ENCODE peak calls at places on chromosomes 6 and 20, in five cellular contexts. One of them, this sample, is unnamed.

GRCh38 chr20:9040874-9041524 is 27.9 kb upstream of the PLCB4 start:
- DNase-seq in upper lobe of left lung: no peak
- DNase-seq in small intestine: no peak
- DNase-seq in iPS DF 6.9: no peak
- DNase-seq in mesendoderm: no peak
- DNase-seq in this sample: no peak

GRCh38 chr6:119791746-119792145 is 442.2 kb upstream of the MAN1A1 start:
- DNase-seq in upper lobe of left lung: no peak
- DNase-seq in small intestine: no peak
- DNase-seq in iPS DF 6.9: no peak
- DNase-seq in mesendoderm: peak; percentile 40
- DNase-seq in this sample: no peak

GRCh38 chr20:2331901-2332565 is 36.2 kb downstream of the TGM3 start:
- DNase-seq in upper lobe of left lung: no peak
- DNase-seq in small intestine: no peak
- DNase-seq in iPS DF 6.9: no peak
- DNase-seq in mesendoderm: no peak
- DNase-seq in this sample: no peak

GRCh38 chr20:45945678-45946148 is 11.2 kb downstream of the PCIF1 start:
- DNase-seq in upper lobe of left lung: no peak
- DNase-seq in small intestine: no peak
- DNase-seq in iPS DF 6.9: no peak
- DNase-seq in mesendoderm: peak; percentile 56
- DNase-seq in this sample: peak; percentile 32

GRCh38 chr6:15498640-15499039 is 164.2 kb downstream of the DTNBP1 start:
- DNase-seq in upper lobe of left lung: no peak
- DNase-seq in small intestine: peak; percentile 67
- DNase-seq in iPS DF 6.9: no peak
- DNase-seq in mesendoderm: no peak
- DNase-seq in this sample: no peak

GRCh38 chr6:166026586-166027126 is 141.0 kb downstream of the TBXT start:
- DNase-seq in upper lobe of left lung: no peak
- DNase-seq in small intestine: no peak
- DNase-seq in iPS DF 6.9: no peak
- DNase-seq in mesendoderm: no peak
- DNase-seq in this sample: no peak

GRCh38 chr6:35341557-35341956 is 801 bp upstream of the PPARD start:
- DNase-seq in upper lobe of left lung: no peak
- DNase-seq in small intestine: no peak
- DNase-seq in iPS DF 6.9: no peak
- DNase-seq in mesendoderm: peak; percentile 59
- DNase-seq in this sample: peak; percentile 38

GRCh38 chr6:152295920-152296319 is 341.2 kb downstream of the SYNE1 start:
- DNase-seq in upper lobe of left lung: no peak
- DNase-seq in small intestine: no peak
- DNase-seq in iPS DF 6.9: no peak
- DNase-seq in mesendoderm: no peak
- DNase-seq in this sample: no peak

GRCh38 chr6:26087284-26088115 is at the start of gene HFE:
- DNase-seq in upper lobe of left lung: peak; percentile 88
- DNase-seq in small intestine: peak; percentile 64
- DNase-seq in iPS DF 6.9: no peak
- DNase-seq in mesendoderm: peak; percentile 58
- DNase-seq in this sample: peak; percentile 56

GRCh38 chr20:44015733-44016103 is 101.1 kb downstream of the TOX2 start:
- DNase-seq in upper lobe of left lung: no peak
- DNase-seq in small intestine: no peak
- DNase-seq in iPS DF 6.9: no peak
- DNase-seq in mesendoderm: no peak
- DNase-seq in this sample: no peak

GRCh38 chr6:107843400-107843799 is 19.3 kb upstream of the SCML4 start:
- DNase-seq in upper lobe of left lung: no peak
- DNase-seq in small intestine: no peak
- DNase-seq in iPS DF 6.9: no peak
- DNase-seq in mesendoderm: no peak
- DNase-seq in this sample: no peak

GRCh38 chr6:114830515-114830914 is 487.7 kb upstream of the HS3ST5 start:
- DNase-seq in upper lobe of left lung: no peak
- DNase-seq in small intestine: no peak
- DNase-seq in iPS DF 6.9: no peak
- DNase-seq in mesendoderm: no peak
- DNase-seq in this sample: no peak

GRCh38 chr6:139982652-139983051 is 608.2 kb upstream of the CITED2 start:
- DNase-seq in upper lobe of left lung: no peak
- DNase-seq in small intestine: no peak
- DNase-seq in iPS DF 6.9: no peak
- DNase-seq in mesendoderm: peak; percentile 97
- DNase-seq in this sample: no peak

GRCh38 chr6:75546401-75546800 is 52.8 kb upstream of the FILIP1 start:
- DNase-seq in upper lobe of left lung: no peak
- DNase-seq in small intestine: no peak
- DNase-seq in iPS DF 6.9: no peak
- DNase-seq in mesendoderm: no peak
- DNase-seq in this sample: no peak

GRCh38 chr6:54913211-54913610 is 66.6 kb downstream of the FAM83B start:
- DNase-seq in upper lobe of left lung: no peak
- DNase-seq in small intestine: no peak
- DNase-seq in iPS DF 6.9: no peak
- DNase-seq in mesendoderm: no peak
- DNase-seq in this sample: no peak

GRCh38 chr6:31086788-31087440 is 25.5 kb downstream of the C6orf15 start:
- DNase-seq in upper lobe of left lung: no peak
- DNase-seq in small intestine: no peak
- DNase-seq in iPS DF 6.9: no peak
- DNase-seq in mesendoderm: peak; percentile 38
- DNase-seq in this sample: peak; percentile 56

GRCh38 chr6:1611322-1611571 is 1.5 kb downstream of the FOXC1 start:
- DNase-seq in upper lobe of left lung: no peak
- DNase-seq in small intestine: no peak
- DNase-seq in iPS DF 6.9: no peak
- DNase-seq in mesendoderm: no peak
- DNase-seq in this sample: peak; percentile 31

GRCh38 chr6:1608976-1609661 is 596 bp upstream of the FOXC1 start:
- DNase-seq in upper lobe of left lung: peak; percentile 83
- DNase-seq in small intestine: no peak
- DNase-seq in iPS DF 6.9: no peak
- DNase-seq in mesendoderm: peak; percentile 63
- DNase-seq in this sample: no peak

GRCh38 chr6:1611572-1612385 is 2.1 kb downstream of the FOXC1 start:
- DNase-seq in upper lobe of left lung: peak; percentile 87
- DNase-seq in small intestine: no peak
- DNase-seq in iPS DF 6.9: no peak
- DNase-seq in mesendoderm: peak; percentile 22
- DNase-seq in this sample: peak; percentile 25

GRCh38 chr6:1609662-1610496 is at the start of gene FOXC1:
- DNase-seq in upper lobe of left lung: peak; percentile 97
- DNase-seq in small intestine: peak; percentile 59
- DNase-seq in iPS DF 6.9: no peak
- DNase-seq in mesendoderm: peak; percentile 80
- DNase-seq in this sample: peak; percentile 96

DNA sequence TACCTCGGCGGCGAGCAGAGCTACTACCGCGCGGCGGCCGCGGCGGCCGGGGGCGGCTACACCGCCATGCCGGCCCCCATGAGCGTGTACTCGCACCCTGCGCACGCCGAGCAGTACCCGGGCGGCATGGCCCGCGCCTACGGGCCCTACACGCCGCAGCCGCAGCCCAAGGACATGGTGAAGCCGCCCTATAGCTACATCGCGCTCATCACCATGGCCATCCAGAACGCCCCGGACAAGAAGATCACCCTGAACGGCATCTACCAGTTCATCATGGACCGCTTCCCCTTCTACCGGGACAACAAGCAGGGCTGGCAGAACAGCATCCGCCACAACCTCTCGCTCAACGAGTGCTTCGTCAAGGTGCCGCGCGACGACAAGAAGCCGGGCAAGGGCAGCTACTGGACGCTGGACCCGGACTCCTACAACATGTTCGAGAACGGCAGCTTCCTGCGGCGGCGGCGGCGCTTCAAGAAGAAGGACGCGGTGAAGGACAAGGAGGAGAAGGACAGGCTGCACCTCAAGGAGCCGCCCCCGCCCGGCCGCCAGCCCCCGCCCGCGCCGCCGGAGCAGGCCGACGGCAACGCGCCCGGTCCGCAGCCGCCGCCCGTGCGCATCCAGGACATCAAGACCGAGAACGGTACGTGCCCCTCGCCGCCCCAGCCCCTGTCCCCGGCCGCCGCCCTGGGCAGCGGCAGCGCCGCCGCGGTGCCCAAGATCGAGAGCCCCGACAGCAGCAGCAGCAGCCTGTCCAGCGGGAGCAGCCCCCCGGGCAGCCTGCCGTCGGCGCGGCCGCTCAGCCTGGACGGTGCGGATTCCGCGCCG is 994 bp downstream of the FOXC1 start:
- DNase-seq in upper lobe of left lung: peak; percentile 88
- DNase-seq in small intestine: no peak
- DNase-seq in iPS DF 6.9: no peak
- DNase-seq in mesendoderm: no peak
- DNase-seq in this sample: no peak
- H3K27me3 ChIP-seq in upper lobe of left lung: peaks cover 87% of the 10 kb centered on the region
- H3K27me3 ChIP-seq in small intestine: peaks cover 27% of the 10 kb centered on the region
- H3K27me3 ChIP-seq in iPS DF 6.9: peaks cover 74% of the 10 kb centered on the region
- H3K27me3 ChIP-seq in mesendoderm: peaks cover 37% of the 10 kb centered on the region
- H3K27me3 ChIP-seq in this sample: no peaks in the 10 kb centered on the region

DNA sequence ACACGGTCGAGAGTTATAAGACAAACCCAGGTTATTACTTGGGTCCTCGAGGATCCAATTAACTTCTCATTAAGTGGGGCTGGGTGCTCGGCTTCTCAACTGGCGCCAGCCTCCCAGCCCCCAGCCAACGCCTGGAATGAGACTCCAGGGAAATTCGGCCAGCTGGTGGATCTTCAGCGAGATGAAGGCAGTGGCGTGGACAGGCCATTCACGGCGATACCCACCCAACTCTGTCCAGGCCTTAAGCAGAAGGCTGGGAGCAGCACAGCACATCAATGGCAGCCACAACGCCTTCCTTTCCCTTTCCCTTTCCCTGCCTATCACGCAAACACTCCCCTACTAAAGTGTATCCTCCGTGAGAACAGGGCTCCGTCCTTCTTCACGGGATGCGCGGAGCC is 852 bp downstream of the METTL24 start:
- DNase-seq in upper lobe of left lung: no peak
- DNase-seq in small intestine: no peak
- DNase-seq in iPS DF 6.9: no peak
- DNase-seq in mesendoderm: no peak
- DNase-seq in this sample: no peak
- H3K4me1 ChIP-seq in upper lobe of left lung: peaks cover 6% of the 10 kb centered on the region
- H3K4me1 ChIP-seq in small intestine: peaks cover 2% of the 10 kb centered on the region
- H3K4me1 ChIP-seq in iPS DF 6.9: peaks cover 5% of the 10 kb centered on the region
- H3K4me1 ChIP-seq in mesendoderm: peaks cover 15% of the 10 kb centered on the region
- H3K4me1 ChIP-seq in this sample: no peaks in the 10 kb centered on the region

GRCh38 chr20:3672864-3673550 is 8.8 kb downstream of the ADAM33 start:
- DNase-seq in upper lobe of left lung: no peak
- DNase-seq in small intestine: no peak
- DNase-seq in iPS DF 6.9: no peak
- DNase-seq in mesendoderm: no peak
- DNase-seq in this sample: no peak
- H3K27me3 ChIP-seq in upper lobe of left lung: peaks cover 27% of the 10 kb centered on the region
- H3K27me3 ChIP-seq in small intestine: peaks cover 9% of the 10 kb centered on the region
- H3K27me3 ChIP-seq in iPS DF 6.9: peaks cover 11% of the 10 kb centered on the region
- H3K27me3 ChIP-seq in mesendoderm: peaks cover 2% of the 10 kb centered on the region
- H3K27me3 ChIP-seq in this sample: peaks cover 33% of the 10 kb centered on the region

GRCh38 chr6:149060985-149061760 is 256.3 kb upstream of the TAB2 start:
- DNase-seq in upper lobe of left lung: no peak
- DNase-seq in small intestine: peak; percentile 58
- DNase-seq in iPS DF 6.9: no peak
- DNase-seq in mesendoderm: no peak
- DNase-seq in this sample: peak; percentile 29

GRCh38 chr6:149063443-149063842 is 254.1 kb upstream of the TAB2 start:
- DNase-seq in upper lobe of left lung: no peak
- DNase-seq in small intestine: no peak
- DNase-seq in iPS DF 6.9: no peak
- DNase-seq in mesendoderm: no peak
- DNase-seq in this sample: no peak

GRCh38 chr6:149061933-149062332 is 255.6 kb upstream of the TAB2 start:
- DNase-seq in upper lobe of left lung: no peak
- DNase-seq in small intestine: peak; percentile 29
- DNase-seq in iPS DF 6.9: no peak
- DNase-seq in mesendoderm: no peak
- DNase-seq in this sample: no peak

GRCh38 chr6:149064026-149065017 is 253.2 kb upstream of the TAB2 start:
- DNase-seq in upper lobe of left lung: no peak
- DNase-seq in small intestine: no peak
- DNase-seq in iPS DF 6.9: no peak
- DNase-seq in mesendoderm: no peak
- DNase-seq in this sample: no peak

DNA sequence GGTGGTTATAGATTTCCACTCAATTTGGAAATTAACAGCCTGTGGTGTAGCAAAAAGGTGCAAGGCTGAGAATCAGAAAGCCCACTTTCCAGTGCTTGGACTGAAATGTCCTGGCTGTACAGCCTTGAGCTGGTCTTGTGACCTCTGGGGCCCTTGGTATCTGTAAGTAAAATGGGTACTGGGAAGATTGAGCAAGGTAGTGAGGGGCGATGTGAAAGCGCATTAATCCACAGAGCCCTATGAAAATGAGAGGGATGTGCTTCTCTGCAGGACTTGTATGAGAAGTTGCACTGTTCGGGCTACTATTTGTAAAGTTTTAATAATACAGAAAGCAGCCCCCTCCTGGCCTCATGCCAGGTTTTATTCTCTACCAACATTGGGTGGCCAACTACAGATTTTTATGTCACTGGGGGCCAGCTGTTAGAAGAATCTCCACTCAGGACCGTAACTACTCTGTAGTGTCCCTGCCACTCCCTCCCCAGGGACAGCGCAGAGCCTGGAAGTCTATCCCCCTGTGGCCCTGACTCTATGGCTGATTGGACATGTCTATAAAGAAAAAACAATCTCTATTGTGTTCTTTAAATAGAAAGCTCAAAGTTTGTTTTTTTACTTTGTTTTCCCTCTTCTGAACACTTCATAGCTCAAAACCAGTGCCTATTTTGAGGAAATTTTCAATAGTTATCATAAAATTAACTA is 254.7 kb upstream of the TAB2 start:
- DNase-seq in upper lobe of left lung: no peak
- DNase-seq in small intestine: no peak
- DNase-seq in iPS DF 6.9: no peak
- DNase-seq in mesendoderm: no peak
- DNase-seq in this sample: no peak
- H3K4me1 ChIP-seq in upper lobe of left lung: peaks cover 12% of the 10 kb centered on the region
- H3K4me1 ChIP-seq in small intestine: no peaks in the 10 kb centered on the region
- H3K4me1 ChIP-seq in iPS DF 6.9: peaks cover 4% of the 10 kb centered on the region
- H3K4me1 ChIP-seq in mesendoderm: no peaks in the 10 kb centered on the region
- H3K4me1 ChIP-seq in this sample: peaks cover 12% of the 10 kb centered on the region

GRCh38 chr6:37696220-37696840 is 1.4 kb downstream of the MDGA1 start:
- DNase-seq in upper lobe of left lung: peak; percentile 89
- DNase-seq in small intestine: no peak
- DNase-seq in iPS DF 6.9: no peak
- DNase-seq in mesendoderm: no peak
- DNase-seq in this sample: no peak
- H3K27me3 ChIP-seq in upper lobe of left lung: peaks cover 30% of the 10 kb centered on the region
- H3K27me3 ChIP-seq in small intestine: no peaks in the 10 kb centered on the region
- H3K27me3 ChIP-seq in iPS DF 6.9: peaks cover 72% of the 10 kb centered on the region
- H3K27me3 ChIP-seq in mesendoderm: peaks cover 48% of the 10 kb centered on the region
- H3K27me3 ChIP-seq in this sample: peaks cover 37% of the 10 kb centered on the region

DNA sequence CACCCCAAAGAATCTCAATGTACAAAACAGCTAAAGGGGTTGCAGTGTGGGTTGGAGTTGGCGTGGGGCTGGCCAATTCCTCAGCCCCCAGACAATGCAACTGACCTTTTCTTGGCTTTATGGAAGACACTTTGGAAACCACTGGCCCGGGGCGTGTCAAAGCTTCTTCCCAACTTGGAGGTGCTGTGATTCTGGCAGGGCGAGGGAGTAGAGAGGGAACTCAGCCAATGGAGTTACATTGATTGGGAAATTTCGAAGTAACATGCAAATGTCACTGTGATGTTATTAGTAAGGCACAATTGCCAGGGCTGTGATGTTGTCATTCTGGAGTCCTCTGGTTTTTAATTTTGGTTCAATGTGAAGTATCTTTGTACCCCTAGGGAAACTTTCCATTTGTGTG is 41.5 kb upstream of the EPB41L1 start:
- DNase-seq in upper lobe of left lung: no peak
- DNase-seq in small intestine: no peak
- DNase-seq in iPS DF 6.9: no peak
- DNase-seq in mesendoderm: no peak
- DNase-seq in this sample: no peak
- H3K4me1 ChIP-seq in upper lobe of left lung: peaks cover 37% of the 10 kb centered on the region
- H3K4me1 ChIP-seq in small intestine: peaks cover 2% of the 10 kb centered on the region
- H3K4me1 ChIP-seq in iPS DF 6.9: no peaks in the 10 kb centered on the region
- H3K4me1 ChIP-seq in mesendoderm: peaks cover 3% of the 10 kb centered on the region
- H3K4me1 ChIP-seq in this sample: peaks cover 18% of the 10 kb centered on the region